ENCODE peak calls at places on chromosomes 3 and 15, in four cellular contexts. T is epithelial cell of esophagus, A is mucosa of descending colon, X is bronchial epithelial cell. P is an unnamed sample.

GRCh38 chr3:40753956-40754355 is 229.2 kb downstream of the ZNF621 start:
- DNase-seq in A (no peak), T (peak), X (peak), P (no peak)

GRCh38 chr15:65818927-65819562 is 27.0 kb upstream of the DENND4A start:
- DNase-seq in A (no peak), X (no peak), T (no peak), P (no peak)

GRCh38 chr3:111392911-111393351 is 149.1 kb upstream of the CD96 start:
- DNase-seq in T (peak), X (peak), A (no peak), P (peak)

GRCh38 chr3:3258281-3258680 is 78.8 kb upstream of the CRBN start:
- DNase-seq in T (no peak), A (no peak), X (no peak), P (no peak)

GRCh38 chr3:12155264-12155663 is 3.4 kb downstream of the TIMP4 start:
- DNase-seq in T (no peak), A (no peak), X (no peak), P (no peak)

GRCh38 chr3:178966299-178967183 is 105.1 kb downstream of the ZMAT3 start:
- DNase-seq in A (no peak), T (peak), X (peak), P (peak)

GRCh38 chr3:101501783-101502182 is 11.2 kb downstream of the SENP7 start:
- DNase-seq in X (no peak), A (no peak), T (no peak), P (no peak)

GRCh38 chr15:89401636-89402252 is 67.1 kb upstream of the POLG start:
- DNase-seq in T (peak), A (no peak), X (peak), P (peak)

GRCh38 chr3:12347301-12347700 is 58.4 kb downstream of the PPARG start:
- DNase-seq in X (no peak), T (no peak), A (no peak), P (peak)

GRCh38 chr3:28036599-28037575 is 204.5 kb upstream of the CMC1 start:
- DNase-seq in A (no peak), X (no peak), T (no peak), P (no peak)

GRCh38 chr3:107629556-107629955 is 106.8 kb downstream of the BBX start:
- DNase-seq in X (no peak), T (no peak), A (no peak), P (no peak)

GRCh38 chr15:88644741-88645140 is 5.9 kb downstream of the ISG20 start:
- DNase-seq in T (no peak), A (peak), X (no peak), P (no peak)

GRCh38 chr3:155605571-155605970 is 139.3 kb downstream of the PLCH1 start:
- DNase-seq in A (no peak), T (no peak), X (no peak), P (no peak)

GRCh38 chr15:82805994-82806406 is at the start of gene FSD2:
- DNase-seq in X (no peak), T (no peak), A (no peak), P (no peak)

GRCh38 chr15:101051291-101052030 is 132.3 kb downstream of the LRRK1 start:
- DNase-seq in T (no peak), A (no peak), X (no peak), P (no peak)

GRCh38 chr15:45132844-45133560 is 3.2 kb downstream of the DUOX1 start:
- DNase-seq in X (peak), A (no peak), T (peak), P (no peak)

GRCh38 chr15:45133561-45133920 is 3.7 kb downstream of the DUOX1 start:
- DNase-seq in T (peak), X (peak), A (no peak), P (no peak)

GRCh38 chr15:45134046-45134445 is 4.3 kb downstream of the DUOX1 start:
- DNase-seq in X (no peak), A (no peak), T (no peak), P (no peak)

GRCh38 chr15:45136378-45136764 is 6.6 kb downstream of the DUOX1 start:
- DNase-seq in A (no peak), T (no peak), X (no peak), P (no peak)

GRCh38 chr15:45134682-45135604 is 5.1 kb downstream of the DUOX1 start:
- DNase-seq in A (peak), X (no peak), T (no peak), P (no peak)
- TF ChIP-seq CTCF in A (no peak), X (peak), T (no peak), P (no peak)

GRCh38 chr3:167913218-167913902 is 177.8 kb downstream of the SERPINI1 start:
- DNase-seq in X (peak), A (no peak), T (peak), P (peak)
- TF ChIP-seq CTCF in X (no peak), A (no peak), T (no peak), P (no peak)

GRCh38 chr3:76024640-76025039 is 239.3 kb upstream of the ZNF717 start:
- DNase-seq in A (no peak), T (peak), X (peak), P (no peak)
- TF ChIP-seq CTCF in A (no peak), T (peak), X (peak), P (peak)

DNA sequence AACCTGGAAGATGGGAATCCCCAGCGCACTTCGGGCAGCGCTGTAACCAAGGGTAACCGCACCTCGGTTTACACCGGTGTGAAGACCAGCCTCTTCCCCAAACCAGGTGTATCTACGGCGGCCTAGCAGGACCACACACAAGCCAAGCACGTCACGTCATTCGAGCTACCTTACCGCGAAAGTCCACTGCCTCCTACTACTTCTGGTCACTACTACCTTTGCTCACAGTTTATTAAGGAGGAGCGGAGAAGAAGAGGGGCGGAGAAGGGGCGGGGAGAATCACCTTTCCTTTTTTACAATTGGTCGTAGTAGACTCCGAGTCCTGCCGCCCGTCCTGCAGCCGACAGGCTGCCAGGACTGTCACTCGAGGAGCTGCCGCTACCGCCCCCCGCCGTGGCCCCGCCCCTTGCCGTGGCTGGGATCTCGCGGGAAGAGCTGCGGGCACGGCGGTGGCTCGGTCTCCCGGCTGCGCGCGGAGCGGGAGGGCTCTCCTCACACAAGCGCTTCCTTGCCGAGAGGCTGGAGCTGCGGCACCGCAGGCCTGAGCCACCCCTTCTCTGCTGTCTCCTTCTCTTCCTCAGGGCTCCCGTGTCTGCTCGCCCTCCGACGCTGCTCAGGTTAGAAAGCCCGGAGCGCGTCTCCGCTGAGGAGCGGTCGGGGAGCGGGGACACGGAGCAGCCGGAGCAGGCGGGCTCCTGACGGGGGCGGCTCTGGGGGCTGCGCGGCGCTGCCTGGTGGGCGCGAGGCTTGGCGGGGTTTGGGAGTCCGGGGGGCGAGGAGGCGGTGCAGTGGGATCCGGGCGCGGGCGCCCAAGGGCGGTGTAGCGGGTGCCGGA is at the start of gene GLCE:
- DNase-seq in A (peak), X (peak), T (peak), P (peak)
- TF ChIP-seq CTCF in A (no peak), X (no peak), T (no peak), P (no peak)

GRCh38 chr15:60935130-60935529 is 294.0 kb downstream of the RORA start:
- DNase-seq in T (no peak), X (no peak), A (no peak), P (no peak)

GRCh38 chr15:60933914-60934885 is 294.9 kb downstream of the RORA start:
- DNase-seq in A (no peak), X (peak), T (peak), P (peak)

GRCh38 chr15:60928987-60929386 is 300.1 kb downstream of the RORA start:
- DNase-seq in A (no peak), T (no peak), X (no peak), P (no peak)

GRCh38 chr15:60936186-60936585 is 292.9 kb downstream of the RORA start:
- DNase-seq in A (no peak), X (no peak), T (no peak), P (no peak)

DNA sequence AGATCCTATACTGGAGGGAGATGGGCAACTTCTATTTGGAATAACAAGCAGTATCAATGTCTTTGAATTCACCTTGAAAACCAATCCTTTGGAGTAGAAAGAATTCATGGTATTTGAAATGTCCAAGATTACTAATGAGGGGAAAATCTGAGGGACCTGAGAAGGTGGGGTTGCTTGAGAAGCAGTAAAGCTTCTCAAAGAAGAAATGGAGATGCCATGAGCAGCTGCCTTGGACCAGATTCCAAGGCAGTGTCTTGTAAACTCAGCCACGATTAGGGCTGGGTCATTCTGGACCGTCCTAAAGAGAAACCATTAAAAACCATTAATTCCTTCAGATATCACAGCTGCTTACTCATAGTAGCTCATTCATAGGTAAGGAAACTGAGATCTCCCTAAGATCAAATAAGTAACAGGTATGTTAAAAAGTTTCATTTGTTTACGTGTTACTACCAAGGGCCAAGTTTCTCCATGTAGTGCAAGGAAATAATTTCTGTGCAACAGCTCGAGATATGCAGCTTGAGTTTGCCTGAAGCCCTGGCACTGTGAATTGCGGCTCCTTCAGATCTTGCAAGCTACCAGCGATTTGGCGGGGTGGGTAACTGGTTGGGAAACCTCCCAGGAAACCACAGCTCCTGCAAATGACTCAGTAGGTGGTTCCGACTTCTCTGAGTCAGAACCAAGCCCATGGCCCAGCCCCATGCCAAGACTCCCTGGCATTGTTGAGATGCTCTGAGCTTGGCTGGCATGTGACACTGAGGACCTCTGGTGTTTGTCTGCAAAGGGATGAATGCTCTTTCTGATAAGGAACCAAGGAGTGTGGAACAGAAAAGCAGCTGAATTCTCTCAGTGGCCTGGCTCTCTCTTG is 296.8 kb downstream of the RORA start:
- DNase-seq in X (peak), T (peak), A (no peak), P (peak)
- TF ChIP-seq CTCF in X (peak), T (peak), A (no peak), P (peak)

GRCh38 chr15:98142584-98142983 is 182.1 kb downstream of the ARRDC4 start:
- DNase-seq in X (no peak), A (no peak), T (no peak), P (no peak)
- TF ChIP-seq CTCF in X (no peak), A (no peak), T (no peak), P (no peak)

GRCh38 chr3:129016725-129017530 is 15.8 kb downstream of the EFCC1 start:
- DNase-seq in T (no peak), A (peak), X (no peak), P (no peak)
- TF ChIP-seq CTCF in T (no peak), A (no peak), X (no peak), P (no peak)

P was measured in MCF 10A.